ENCODE peak calls at places on chromosome 9, in five cellular contexts. A is IMR-90, Y is lower leg skin, R is A549, T is gastrocnemius medialis. Z is an unnamed sample.

GRCh38 chr9:121944741-121945191 is 148.3 kb downstream of the TTLL11 start:
- DNase-seq in A (peak; percentile 87), Y (no peak), R (no peak), T (no peak), Z (no peak)

GRCh38 chr9:112784020-112784788 is 33.6 kb downstream of the SNX30 start:
- DNase-seq in A (peak; percentile 59), Y (no peak), R (no peak), T (no peak), Z (no peak)

GRCh38 chr9:129486496-129487306 is 134.2 kb downstream of the C9orf50 start:
- DNase-seq in A (peak; percentile 57), Y (peak; percentile 93), R (peak; percentile 82), T (peak; percentile 80), Z (no peak)

GRCh38 chr9:129321511-129322021 is 143.5 kb upstream of the IER5L start:
- DNase-seq in A (no peak), Y (peak; percentile 83), R (no peak), T (peak; percentile 5), Z (no peak)

GRCh38 chr9:88256216-88256615 is 117.9 kb upstream of the SPATA31C2 start:
- DNase-seq in A (no peak), Y (peak; percentile 28), R (no peak), T (no peak), Z (no peak)

GRCh38 chr9:98236881-98237487 is 18.5 kb downstream of the TBC1D2 start:
- DNase-seq in A (no peak), Y (no peak), R (no peak), T (no peak), Z (no peak)

GRCh38 chr9:137049544-137050449 is 3.8 kb upstream of the NPDC1 start:
- DNase-seq in A (peak; percentile 20), Y (no peak), R (peak; percentile 70), T (no peak), Z (no peak)

GRCh38 chr9:89603629-89604462 is 966 bp upstream of the GADD45G start:
- DNase-seq in A (peak; percentile 11), Y (peak; percentile 91), R (peak; percentile 72), T (peak; percentile 87), Z (no peak)

GRCh38 chr9:107739601-107740082 is 250.1 kb upstream of the KLF4 start:
- DNase-seq in A (peak; percentile 15), Y (peak; percentile 92), R (no peak), T (peak; percentile 78), Z (no peak)

GRCh38 chr9:130713286-130713975 is 19.9 kb downstream of the EXOSC2 start:
- DNase-seq in A (peak; percentile 34), Y (no peak), R (no peak), T (peak; percentile 24), Z (no peak)

GRCh38 chr9:120713257-120714087 is 798 bp downstream of the MEGF9 start:
- DNase-seq in A (no peak), Y (peak; percentile 90), R (no peak), T (no peak), Z (no peak)

GRCh38 chr9:135033487-135033886 is 54.0 kb upstream of the OLFM1 start:
- DNase-seq in A (no peak), Y (peak; percentile 36), R (no peak), T (no peak), Z (no peak)

DNA sequence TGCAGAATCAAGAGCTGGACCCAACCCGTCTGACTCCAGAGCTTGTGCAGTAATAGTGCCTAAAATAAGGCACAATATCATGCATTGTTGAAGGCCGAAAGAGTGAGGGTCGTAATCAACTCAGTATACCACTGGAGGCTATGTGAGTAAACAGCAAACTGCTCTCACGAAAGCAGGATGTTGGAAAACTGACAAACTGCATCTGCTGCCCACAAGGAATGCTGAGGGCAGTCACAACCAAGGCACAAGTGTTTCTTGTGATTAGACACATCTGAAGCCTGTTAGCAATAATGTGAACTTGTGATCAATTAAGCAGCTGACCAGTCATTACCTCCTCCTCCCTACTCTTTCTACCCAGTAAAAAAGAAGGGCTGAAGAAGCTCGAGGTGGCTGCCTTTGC is 48.8 kb downstream of the TRPM3 start:
- DNase-seq in A (no peak), Y (no peak), R (no peak), T (no peak), Z (no peak)
- TF ChIP-seq POLR2A in A (no peak), Y (no peak), R (no peak), T (no peak), Z (no peak)

GRCh38 chr9:10000669-10001068 is 612.1 kb downstream of the PTPRD start:
- DNase-seq in A (no peak), Y (no peak), R (no peak), T (no peak), Z (no peak)
- TF ChIP-seq POLR2A in A (no peak), Y (no peak), R (no peak), T (no peak), Z (no peak)

DNA sequence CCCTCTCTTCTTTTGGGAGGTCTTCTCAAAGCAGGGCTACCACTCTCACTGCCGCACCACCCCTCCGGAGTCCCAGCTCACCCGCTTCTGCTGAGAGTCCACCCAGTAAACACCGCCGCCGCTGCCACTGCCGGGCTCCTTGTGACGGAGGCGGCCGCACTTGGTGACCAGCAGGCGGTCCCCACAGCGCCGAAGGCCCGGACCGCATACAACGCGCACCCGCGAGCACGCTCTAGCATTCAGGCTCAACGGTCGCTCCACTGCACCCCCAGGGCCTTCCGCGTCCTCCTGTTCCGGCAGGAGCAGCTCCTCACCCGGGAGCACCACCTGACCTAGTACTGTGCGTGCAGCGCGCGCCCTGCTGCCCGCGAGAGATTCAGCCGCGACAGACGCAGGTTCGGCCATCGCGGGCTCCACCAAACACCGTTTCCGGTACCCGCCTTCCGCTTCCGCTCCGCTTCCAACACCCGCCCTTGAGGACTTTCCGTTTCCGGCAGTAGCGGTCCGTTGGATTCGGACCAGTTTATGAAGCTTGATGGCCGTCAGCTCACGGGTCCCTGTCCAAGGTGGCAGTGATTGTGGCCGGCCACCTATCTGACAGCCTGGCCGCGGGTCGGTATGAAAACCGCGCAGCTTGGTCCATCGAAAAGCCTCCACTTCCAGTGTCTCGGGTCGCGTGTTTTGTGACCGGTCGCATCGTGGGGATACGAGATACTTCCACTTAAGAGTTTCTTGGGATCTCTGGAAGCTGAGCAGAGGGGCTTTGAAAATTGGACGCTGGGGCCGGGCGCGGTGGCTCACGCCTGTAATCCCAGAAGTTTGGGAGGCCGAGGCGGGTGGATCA is at the start of gene EXOSC3:
- DNase-seq in A (peak; percentile 90), Y (peak; percentile 97), R (peak; percentile 94), T (peak; percentile 85), Z (peak; percentile 70)
- TF ChIP-seq POLR2A in A (peak; percentile 68), Y (no peak), R (peak; percentile 92), T (peak; percentile 13), Z (peak; percentile 98)

GRCh38 chr9:127249877-127250276 is 14.7 kb upstream of the GARNL3 start:
- DNase-seq in A (no peak), Y (no peak), R (no peak), T (no peak), Z (no peak)

GRCh38 chr9:127248241-127248640 is 16.3 kb upstream of the GARNL3 start:
- DNase-seq in A (no peak), Y (no peak), R (no peak), T (no peak), Z (no peak)

GRCh38 chr9:127241354-127241753 is 23.2 kb upstream of the GARNL3 start:
- DNase-seq in A (no peak), Y (no peak), R (no peak), T (no peak), Z (no peak)

GRCh38 chr9:127245637-127246164 is 18.9 kb upstream of the GARNL3 start:
- DNase-seq in A (no peak), Y (no peak), R (no peak), T (no peak), Z (no peak)

DNA sequence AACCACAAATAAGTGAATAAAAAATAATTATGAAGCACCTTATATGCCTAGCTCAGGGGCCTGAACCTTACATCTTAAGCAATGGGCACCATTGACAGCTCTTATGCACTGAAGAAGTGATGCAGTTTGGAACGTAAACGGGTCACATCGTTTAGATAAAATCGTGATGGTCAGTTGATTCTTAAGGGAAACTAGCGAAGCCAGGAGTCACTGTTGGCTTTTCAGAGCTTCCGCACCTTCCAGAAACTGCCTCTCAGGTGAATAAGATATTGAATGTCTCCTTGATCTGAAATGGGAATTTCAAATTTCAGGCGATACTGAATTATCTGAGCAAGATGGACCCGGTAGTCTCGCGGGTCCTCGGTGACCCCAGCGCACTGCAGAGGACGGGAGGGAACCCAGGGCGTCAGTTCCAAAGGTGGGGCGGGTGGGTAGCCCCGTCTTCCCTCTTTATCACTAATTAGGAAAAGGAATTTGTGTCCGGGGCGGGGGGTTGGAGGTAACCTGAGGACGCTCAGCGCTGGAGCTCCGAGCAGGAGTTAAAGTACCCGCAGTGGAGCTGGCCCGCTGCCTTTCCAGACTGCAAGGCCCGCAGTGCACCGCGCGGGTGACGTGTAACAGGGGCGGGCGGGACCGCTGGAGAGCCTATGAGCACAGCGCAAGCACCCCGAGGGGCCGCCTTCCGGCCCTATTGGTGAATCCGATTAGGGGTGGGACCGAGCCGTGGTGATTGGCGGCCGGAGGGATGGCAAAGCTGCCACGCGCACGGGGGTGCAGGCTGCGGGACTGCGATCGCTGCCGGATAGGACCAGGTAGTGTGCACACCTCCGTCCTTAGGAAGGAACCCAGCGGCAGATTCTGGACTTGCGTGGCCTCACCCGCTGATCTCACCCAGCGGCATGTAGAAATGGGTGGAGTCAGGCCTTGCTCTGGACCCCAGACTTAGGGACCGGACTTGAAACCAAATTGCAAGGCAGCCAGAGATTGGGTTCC is 19.7 kb upstream of the GARNL3 start:
- DNase-seq in A (peak; percentile 92), Y (peak; percentile 99), R (peak; percentile 93), T (peak; percentile 97), Z (peak; percentile 93)
- TF ChIP-seq POLR2A in A (peak; percentile 46), Y (no peak), R (peak; percentile 81), T (peak; percentile 61), Z (peak; percentile 74)

GRCh38 chr9:70405808-70406445 is 8.5 kb downstream of the KLF9 start:
- DNase-seq in A (no peak), Y (peak; percentile 14), R (no peak), T (no peak), Z (no peak)

GRCh38 chr9:70407081-70407503 is 7.4 kb downstream of the KLF9 start:
- DNase-seq in A (peak; percentile 99), Y (no peak), R (peak; percentile 35), T (no peak), Z (no peak)

GRCh38 chr9:70408393-70409040 is 5.9 kb downstream of the KLF9 start:
- DNase-seq in A (no peak), Y (no peak), R (no peak), T (no peak), Z (no peak)

GRCh38 chr9:70404261-70404660 is 10.2 kb downstream of the KLF9 start:
- DNase-seq in A (no peak), Y (no peak), R (no peak), T (no peak), Z (no peak)

GRCh38 chr9:70406446-70406862 is 8.0 kb downstream of the KLF9 start:
- DNase-seq in A (peak; percentile 62), Y (no peak), R (no peak), T (no peak), Z (peak; percentile 19)
- TF ChIP-seq POLR2A in A (peak; percentile 13), Y (no peak), R (no peak), T (no peak), Z (no peak)

Z was measured in GM12892.